ENCODE peak calls at places on chromosomes 1 and 21, in five cellular contexts. One of them, this sample, is unnamed. For H3K79me2, the result is how much of the 10 kb centered on the place peaks cover.

GRCh38 chr1:241637604-241638003 is 2.6 kb downstream of the CHML start:
- DNase-seq in neural progenitor cell: peak
- DNase-seq in hepatocyte: no peak
- DNase-seq in MM.1S: no peak
- DNase-seq in GM23338: no peak
- DNase-seq in this sample: no peak

GRCh38 chr1:11441211-11441952 is 37.6 kb upstream of the DISP3 start:
- DNase-seq in GM23338: no peak
- DNase-seq in MM.1S: no peak
- DNase-seq in hepatocyte: no peak
- DNase-seq in neural progenitor cell: no peak
- DNase-seq in this sample: no peak

GRCh38 chr1:77407738-77408375 is 126.0 kb downstream of the AK5 start:
- DNase-seq in GM23338: no peak
- DNase-seq in neural progenitor cell: no peak
- DNase-seq in MM.1S: no peak
- DNase-seq in hepatocyte: no peak
- DNase-seq in this sample: no peak

GRCh38 chr1:246537887-246538286 is 28.2 kb downstream of the TFB2M start:
- DNase-seq in neural progenitor cell: no peak
- DNase-seq in GM23338: no peak
- DNase-seq in hepatocyte: peak
- DNase-seq in MM.1S: no peak
- DNase-seq in this sample: no peak

GRCh38 chr21:35509004-35509704 is 460.1 kb upstream of the RUNX1 start:
- DNase-seq in MM.1S: no peak
- DNase-seq in neural progenitor cell: no peak
- DNase-seq in GM23338: no peak
- DNase-seq in hepatocyte: no peak
- DNase-seq in this sample: no peak

GRCh38 chr1:204924013-204924759 is 53.5 kb downstream of the NFASC start:
- DNase-seq in MM.1S: no peak
- DNase-seq in GM23338: peak
- DNase-seq in hepatocyte: peak
- DNase-seq in neural progenitor cell: peak
- DNase-seq in this sample: no peak

GRCh38 chr1:35120458-35121133 is 41.4 kb downstream of the ZMYM1 start:
- DNase-seq in neural progenitor cell: no peak
- DNase-seq in hepatocyte: no peak
- DNase-seq in MM.1S: peak
- DNase-seq in GM23338: peak
- DNase-seq in this sample: no peak

GRCh38 chr1:33966346-33967141 is 102.7 kb downstream of the HMGB4 start:
- DNase-seq in MM.1S: no peak
- DNase-seq in neural progenitor cell: no peak
- DNase-seq in hepatocyte: no peak
- DNase-seq in GM23338: peak
- DNase-seq in this sample: no peak

GRCh38 chr1:224433041-224433670 is 1.4 kb downstream of the WDR26 start:
- DNase-seq in MM.1S: peak
- DNase-seq in GM23338: peak
- DNase-seq in hepatocyte: peak
- DNase-seq in neural progenitor cell: peak
- DNase-seq in this sample: peak

GRCh38 chr21:44057960-44058651 is 46.0 kb downstream of the TRAPPC10 start:
- DNase-seq in MM.1S: no peak
- DNase-seq in GM23338: no peak
- DNase-seq in hepatocyte: no peak
- DNase-seq in neural progenitor cell: no peak
- DNase-seq in this sample: no peak

GRCh38 chr1:113930499-113931161 is 1.5 kb downstream of the HIPK1 start:
- DNase-seq in MM.1S: peak
- DNase-seq in GM23338: peak
- DNase-seq in hepatocyte: peak
- DNase-seq in neural progenitor cell: peak
- DNase-seq in this sample: peak

GRCh38 chr1:205812271-205812877 is 624 bp downstream of the SLC41A1 start:
- DNase-seq in MM.1S: peak
- DNase-seq in neural progenitor cell: peak
- DNase-seq in GM23338: peak
- DNase-seq in hepatocyte: peak
- DNase-seq in this sample: peak

GRCh38 chr1:159881930-159882839 is 17.8 kb downstream of the CFAP45 start:
- DNase-seq in hepatocyte: peak
- DNase-seq in MM.1S: peak
- DNase-seq in neural progenitor cell: no peak
- DNase-seq in GM23338: no peak
- DNase-seq in this sample: no peak

GRCh38 chr21:17370263-17370662 is 142.6 kb upstream of the CXADR start:
- DNase-seq in GM23338: peak
- DNase-seq in neural progenitor cell: no peak
- DNase-seq in MM.1S: no peak
- DNase-seq in hepatocyte: peak
- DNase-seq in this sample: no peak

GRCh38 chr1:188822248-188822647 is 1655.4 kb downstream of the BRINP3 start:
- DNase-seq in neural progenitor cell: no peak
- DNase-seq in hepatocyte: no peak
- DNase-seq in GM23338: peak
- DNase-seq in MM.1S: no peak
- DNase-seq in this sample: no peak

GRCh38 chr1:21853130-21853424 is 41.0 kb downstream of the LDLRAD2 start:
- DNase-seq in hepatocyte: no peak
- DNase-seq in GM23338: no peak
- DNase-seq in MM.1S: no peak
- DNase-seq in neural progenitor cell: no peak
- DNase-seq in this sample: no peak

GRCh38 chr1:224639426-224639975 is 23.4 kb downstream of the CNIH3 start:
- DNase-seq in neural progenitor cell: no peak
- DNase-seq in GM23338: no peak
- DNase-seq in MM.1S: no peak
- DNase-seq in hepatocyte: no peak
- DNase-seq in this sample: no peak

GRCh38 chr1:225777058-225777582 is 506 bp upstream of the SRP9 start:
- DNase-seq in neural progenitor cell: no peak
- DNase-seq in hepatocyte: no peak
- DNase-seq in MM.1S: no peak
- DNase-seq in GM23338: no peak
- DNase-seq in this sample: no peak

GRCh38 chr1:215076312-215076711 is 6.2 kb upstream of the KCNK2 start:
- DNase-seq in hepatocyte: peak
- DNase-seq in MM.1S: peak
- DNase-seq in GM23338: peak
- DNase-seq in neural progenitor cell: peak
- DNase-seq in this sample: peak

GRCh38 chr1:224197261-224197600 is 14.2 kb downstream of the DEGS1 start:
- DNase-seq in hepatocyte: no peak
- DNase-seq in MM.1S: no peak
- DNase-seq in GM23338: no peak
- DNase-seq in neural progenitor cell: no peak
- DNase-seq in this sample: no peak

GRCh38 chr1:36386262-36387140 is 777 bp upstream of the STK40 start:
- DNase-seq in hepatocyte: peak
- DNase-seq in neural progenitor cell: peak
- DNase-seq in MM.1S: peak
- DNase-seq in GM23338: peak
- DNase-seq in this sample: peak

GRCh38 chr1:41661428-41662060 is 177.1 kb upstream of the EDN2 start:
- DNase-seq in GM23338: peak
- DNase-seq in hepatocyte: no peak
- DNase-seq in MM.1S: no peak
- DNase-seq in neural progenitor cell: no peak
- DNase-seq in this sample: no peak

GRCh38 chr1:171245458-171246064 is 2.7 kb upstream of the FMO1 start:
- DNase-seq in neural progenitor cell: peak
- DNase-seq in hepatocyte: peak
- DNase-seq in MM.1S: peak
- DNase-seq in GM23338: peak
- DNase-seq in this sample: peak

GRCh38 chr1:224489585-224490365 is 55.2 kb upstream of the WDR26 start:
- DNase-seq in MM.1S: no peak
- DNase-seq in GM23338: no peak
- DNase-seq in hepatocyte: no peak
- DNase-seq in neural progenitor cell: no peak
- DNase-seq in this sample: no peak

GRCh38 chr1:165290143-165290542 is 66.4 kb downstream of the LMX1A start:
- DNase-seq in GM23338: peak
- DNase-seq in hepatocyte: no peak
- DNase-seq in MM.1S: no peak
- DNase-seq in neural progenitor cell: no peak
- DNase-seq in this sample: no peak

GRCh38 chr1:66400660-66401059 is 133.3 kb upstream of the SGIP1 start:
- DNase-seq in neural progenitor cell: no peak
- DNase-seq in hepatocyte: no peak
- DNase-seq in MM.1S: no peak
- DNase-seq in GM23338: no peak
- DNase-seq in this sample: peak

GRCh38 chr1:159700312-159700711 is 14.1 kb downstream of the CRP start:
- DNase-seq in neural progenitor cell: no peak
- DNase-seq in hepatocyte: no peak
- DNase-seq in GM23338: peak
- DNase-seq in MM.1S: no peak
- DNase-seq in this sample: no peak

GRCh38 chr21:35904995-35905972 is 155.0 kb downstream of the SETD4 start:
- DNase-seq in hepatocyte: no peak
- DNase-seq in GM23338: no peak
- DNase-seq in MM.1S: no peak
- DNase-seq in neural progenitor cell: no peak
- DNase-seq in this sample: no peak

GRCh38 chr1:201737350-201738060 is 91.5 kb upstream of the IPO9 start:
- DNase-seq in MM.1S: no peak
- DNase-seq in hepatocyte: peak
- DNase-seq in GM23338: peak
- DNase-seq in neural progenitor cell: peak
- DNase-seq in this sample: no peak

GRCh38 chr1:29202584-29203340 is 21.1 kb upstream of the SRSF4 start:
- DNase-seq in MM.1S: peak
- DNase-seq in GM23338: peak
- DNase-seq in hepatocyte: peak
- DNase-seq in neural progenitor cell: peak
- DNase-seq in this sample: peak

GRCh38 chr1:85581802-85582686 is 1.5 kb downstream of the CCN1 start:
- DNase-seq in GM23338: peak
- DNase-seq in hepatocyte: peak
- DNase-seq in neural progenitor cell: peak
- DNase-seq in MM.1S: no peak
- DNase-seq in this sample: no peak

GRCh38 chr1:199218065-199218464 is 579.2 kb downstream of the PTPRC start:
- DNase-seq in hepatocyte: no peak
- DNase-seq in neural progenitor cell: peak
- DNase-seq in GM23338: peak
- DNase-seq in MM.1S: no peak
- DNase-seq in this sample: no peak
- H3K4me2 ChIP-seq in hepatocyte: no peak
- H3K4me2 ChIP-seq in neural progenitor cell: no peak
- H3K4me2 ChIP-seq in GM23338: no peak
- H3K4me2 ChIP-seq in MM.1S: no peak
- H3K4me2 ChIP-seq in this sample: no peak

GRCh38 chr1:243718022-243718421 is 132.0 kb downstream of the AKT3 start:
- DNase-seq in MM.1S: no peak
- DNase-seq in GM23338: no peak
- DNase-seq in neural progenitor cell: no peak
- DNase-seq in hepatocyte: no peak
- DNase-seq in this sample: no peak

GRCh38 chr1:243716901-243717300 is 133.1 kb downstream of the AKT3 start:
- DNase-seq in GM23338: no peak
- DNase-seq in MM.1S: no peak
- DNase-seq in hepatocyte: no peak
- DNase-seq in neural progenitor cell: no peak
- DNase-seq in this sample: no peak

GRCh38 chr1:243715285-243715684 is 134.8 kb downstream of the AKT3 start:
- DNase-seq in hepatocyte: no peak
- DNase-seq in MM.1S: no peak
- DNase-seq in GM23338: no peak
- DNase-seq in neural progenitor cell: no peak
- DNase-seq in this sample: no peak

GRCh38 chr1:243719476-243719875 is 130.6 kb downstream of the AKT3 start:
- DNase-seq in GM23338: no peak
- DNase-seq in MM.1S: no peak
- DNase-seq in hepatocyte: no peak
- DNase-seq in neural progenitor cell: no peak
- DNase-seq in this sample: no peak

DNA sequence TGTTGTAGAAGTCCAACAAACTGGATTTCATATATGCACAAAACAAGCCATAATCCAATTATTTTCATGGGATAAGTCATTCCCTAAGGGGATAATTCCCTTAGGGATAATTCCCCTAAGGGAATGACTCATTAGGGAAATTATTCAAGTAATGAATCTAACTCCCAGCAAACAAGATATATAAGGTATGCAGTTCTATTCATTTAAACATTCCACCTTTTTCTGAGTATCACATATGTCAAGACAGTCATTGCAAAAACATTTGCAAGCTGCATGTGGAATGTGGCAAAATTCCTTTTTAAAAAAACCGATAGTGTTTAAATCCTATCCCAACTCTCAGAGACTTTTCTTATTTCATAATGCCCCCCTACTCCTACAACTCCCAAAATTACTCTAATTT is 131.2 kb downstream of the AKT3 start:
- DNase-seq in GM23338: no peak
- DNase-seq in MM.1S: no peak
- DNase-seq in hepatocyte: no peak
- DNase-seq in neural progenitor cell: no peak
- DNase-seq in this sample: no peak
- H3K79me2 ChIP-seq in GM23338: under half
- H3K79me2 ChIP-seq in MM.1S: under half
- H3K79me2 ChIP-seq in hepatocyte: under half
- H3K79me2 ChIP-seq in neural progenitor cell: under half
- H3K79me2 ChIP-seq in this sample: under half

GRCh38 chr1:212167098-212167497 is 118.1 kb upstream of the PPP2R5A start:
- DNase-seq in neural progenitor cell: no peak
- DNase-seq in MM.1S: no peak
- DNase-seq in hepatocyte: no peak
- DNase-seq in GM23338: no peak
- DNase-seq in this sample: no peak
- TF ChIP-seq EZH2phosphoT487 in neural progenitor cell: no peak
- TF ChIP-seq EZH2phosphoT487 in MM.1S: no peak
- TF ChIP-seq EZH2phosphoT487 in hepatocyte: no peak
- TF ChIP-seq EZH2phosphoT487 in GM23338: no peak
- TF ChIP-seq EZH2phosphoT487 in this sample: no peak

GRCh38 chr1:157314408-157314807 is 176.2 kb upstream of the ETV3 start:
- DNase-seq in hepatocyte: no peak
- DNase-seq in MM.1S: no peak
- DNase-seq in neural progenitor cell: no peak
- DNase-seq in GM23338: no peak
- DNase-seq in this sample: no peak

GRCh38 chr1:157310401-157310800 is 172.2 kb upstream of the ETV3 start:
- DNase-seq in MM.1S: no peak
- DNase-seq in GM23338: peak
- DNase-seq in hepatocyte: no peak
- DNase-seq in neural progenitor cell: peak
- DNase-seq in this sample: no peak

GRCh38 chr1:157311730-157312269 is 173.6 kb upstream of the ETV3 start:
- DNase-seq in hepatocyte: no peak
- DNase-seq in GM23338: no peak
- DNase-seq in neural progenitor cell: no peak
- DNase-seq in MM.1S: no peak
- DNase-seq in this sample: no peak

GRCh38 chr1:157313240-157313807 is 175.1 kb upstream of the ETV3 start:
- DNase-seq in MM.1S: no peak
- DNase-seq in hepatocyte: no peak
- DNase-seq in GM23338: no peak
- DNase-seq in neural progenitor cell: no peak
- DNase-seq in this sample: no peak

GRCh38 chr1:157312270-157312812 is 174.1 kb upstream of the ETV3 start:
- DNase-seq in neural progenitor cell: no peak
- DNase-seq in hepatocyte: no peak
- DNase-seq in GM23338: no peak
- DNase-seq in MM.1S: no peak
- DNase-seq in this sample: no peak
- H3K4me2 ChIP-seq in neural progenitor cell: no peak
- H3K4me2 ChIP-seq in hepatocyte: no peak
- H3K4me2 ChIP-seq in GM23338: no peak
- H3K4me2 ChIP-seq in MM.1S: no peak
- H3K4me2 ChIP-seq in this sample: no peak

This sample was measured in OCI-LY7.